ENCODE peak calls at places on chromosomes 11 and 22, in ten cellular contexts. One of them, this sample, is unnamed.

GRCh38 chr11:88398372-88399140 is 61.0 kb upstream of the CTSC start:
- DNase-seq in Caco-2: no peak
- DNase-seq in right atrium auricular region: no peak
- DNase-seq in PC-9: peak
- DNase-seq in upper lobe of left lung: no peak
- DNase-seq in stomach: no peak
- DNase-seq in IMR-90: peak
- DNase-seq in H9: no peak
- DNase-seq in Calu3: no peak
- DNase-seq in uterus: no peak
- DNase-seq in this sample: peak

GRCh38 chr11:76025068-76025467 is 181.2 kb downstream of the WNT11 start:
- DNase-seq in Caco-2: no peak
- DNase-seq in right atrium auricular region: no peak
- DNase-seq in PC-9: no peak
- DNase-seq in upper lobe of left lung: no peak
- DNase-seq in stomach: no peak
- DNase-seq in IMR-90: peak
- DNase-seq in H9: no peak
- DNase-seq in Calu3: no peak
- DNase-seq in uterus: no peak
- DNase-seq in this sample: no peak

GRCh38 chr11:12109591-12110196 is 696 bp upstream of the MICAL2 start:
- DNase-seq in Caco-2: peak
- DNase-seq in right atrium auricular region: no peak
- DNase-seq in PC-9: no peak
- DNase-seq in upper lobe of left lung: peak
- DNase-seq in stomach: no peak
- DNase-seq in IMR-90: no peak
- DNase-seq in H9: no peak
- DNase-seq in Calu3: no peak
- DNase-seq in uterus: no peak
- DNase-seq in this sample: no peak

GRCh38 chr11:71062199-71062598 is 190.2 kb downstream of the SHANK2 start:
- DNase-seq in Caco-2: no peak
- DNase-seq in right atrium auricular region: no peak
- DNase-seq in PC-9: no peak
- DNase-seq in upper lobe of left lung: no peak
- DNase-seq in stomach: no peak
- DNase-seq in IMR-90: no peak
- DNase-seq in H9: no peak
- DNase-seq in Calu3: no peak
- DNase-seq in uterus: no peak
- DNase-seq in this sample: no peak

GRCh38 chr22:36303874-36304273 is 50.9 kb downstream of the APOL1 start:
- DNase-seq in Caco-2: no peak
- DNase-seq in right atrium auricular region: no peak
- DNase-seq in PC-9: peak
- DNase-seq in upper lobe of left lung: peak
- DNase-seq in stomach: peak
- DNase-seq in IMR-90: no peak
- DNase-seq in H9: no peak
- DNase-seq in Calu3: peak
- DNase-seq in uterus: no peak
- DNase-seq in this sample: peak

GRCh38 chr11:2652362-2652761 is 47.4 kb downstream of the KCNQ1OT1 start:
- DNase-seq in Caco-2: no peak
- DNase-seq in right atrium auricular region: no peak
- DNase-seq in PC-9: no peak
- DNase-seq in upper lobe of left lung: no peak
- DNase-seq in stomach: no peak
- DNase-seq in IMR-90: no peak
- DNase-seq in H9: no peak
- DNase-seq in Calu3: no peak
- DNase-seq in uterus: no peak
- DNase-seq in this sample: no peak

GRCh38 chr22:20822240-20822639 is 36.4 kb downstream of the PI4KA start:
- DNase-seq in Caco-2: no peak
- DNase-seq in right atrium auricular region: no peak
- DNase-seq in PC-9: no peak
- DNase-seq in upper lobe of left lung: no peak
- DNase-seq in stomach: no peak
- DNase-seq in IMR-90: no peak
- DNase-seq in H9: no peak
- DNase-seq in Calu3: no peak
- DNase-seq in uterus: no peak
- DNase-seq in this sample: no peak

GRCh38 chr22:40855960-40856512 is 403 bp downstream of the ST13 start:
- DNase-seq in Caco-2: peak
- DNase-seq in right atrium auricular region: no peak
- DNase-seq in PC-9: peak
- DNase-seq in upper lobe of left lung: peak
- DNase-seq in stomach: peak
- DNase-seq in IMR-90: peak
- DNase-seq in H9: peak
- DNase-seq in Calu3: peak
- DNase-seq in uterus: no peak
- DNase-seq in this sample: peak

GRCh38 chr11:90744169-90744568 is 521.3 kb upstream of the CHORDC1 start:
- DNase-seq in Caco-2: no peak
- DNase-seq in right atrium auricular region: no peak
- DNase-seq in PC-9: no peak
- DNase-seq in upper lobe of left lung: no peak
- DNase-seq in stomach: no peak
- DNase-seq in IMR-90: no peak
- DNase-seq in H9: no peak
- DNase-seq in Calu3: no peak
- DNase-seq in uterus: no peak
- DNase-seq in this sample: no peak

GRCh38 chr11:65440831-65441499 is 18.4 kb downstream of the NEAT1 start:
- DNase-seq in Caco-2: no peak
- DNase-seq in right atrium auricular region: peak
- DNase-seq in PC-9: peak
- DNase-seq in upper lobe of left lung: no peak
- DNase-seq in stomach: no peak
- DNase-seq in IMR-90: peak
- DNase-seq in H9: no peak
- DNase-seq in Calu3: no peak
- DNase-seq in uterus: peak
- DNase-seq in this sample: peak
- TF ChIP-seq CTCF in Caco-2: no peak
- TF ChIP-seq CTCF in right atrium auricular region: no peak
- TF ChIP-seq CTCF in PC-9: no peak
- TF ChIP-seq CTCF in upper lobe of left lung: no peak
- TF ChIP-seq CTCF in stomach: no peak
- TF ChIP-seq CTCF in IMR-90: no peak
- TF ChIP-seq CTCF in H9: no peak
- TF ChIP-seq CTCF in Calu3: no peak
- TF ChIP-seq CTCF in uterus: no peak
- TF ChIP-seq CTCF in this sample: no peak

GRCh38 chr22:46262449-46263207 is 515 bp downstream of the PKDREJ start:
- DNase-seq in Caco-2: no peak
- DNase-seq in right atrium auricular region: peak
- DNase-seq in PC-9: no peak
- DNase-seq in upper lobe of left lung: peak
- DNase-seq in stomach: peak
- DNase-seq in IMR-90: peak
- DNase-seq in H9: peak
- DNase-seq in Calu3: no peak
- DNase-seq in uterus: peak
- DNase-seq in this sample: no peak
- TF ChIP-seq CTCF in Caco-2: no peak
- TF ChIP-seq CTCF in right atrium auricular region: peak
- TF ChIP-seq CTCF in PC-9: no peak
- TF ChIP-seq CTCF in upper lobe of left lung: peak
- TF ChIP-seq CTCF in stomach: no peak
- TF ChIP-seq CTCF in IMR-90: peak
- TF ChIP-seq CTCF in H9: peak
- TF ChIP-seq CTCF in Calu3: no peak
- TF ChIP-seq CTCF in uterus: no peak
- TF ChIP-seq CTCF in this sample: no peak

GRCh38 chr11:103202048-103202651 is 92.9 kb downstream of the DYNC2H1 start:
- DNase-seq in Caco-2: no peak
- DNase-seq in right atrium auricular region: no peak
- DNase-seq in PC-9: peak
- DNase-seq in upper lobe of left lung: no peak
- DNase-seq in stomach: no peak
- DNase-seq in IMR-90: peak
- DNase-seq in H9: no peak
- DNase-seq in Calu3: no peak
- DNase-seq in uterus: no peak
- DNase-seq in this sample: peak
- TF ChIP-seq CTCF in Caco-2: peak
- TF ChIP-seq CTCF in right atrium auricular region: peak
- TF ChIP-seq CTCF in PC-9: peak
- TF ChIP-seq CTCF in upper lobe of left lung: no peak
- TF ChIP-seq CTCF in stomach: no peak
- TF ChIP-seq CTCF in IMR-90: peak
- TF ChIP-seq CTCF in H9: peak
- TF ChIP-seq CTCF in Calu3: no peak
- TF ChIP-seq CTCF in uterus: peak
- TF ChIP-seq CTCF in this sample: peak

DNA sequence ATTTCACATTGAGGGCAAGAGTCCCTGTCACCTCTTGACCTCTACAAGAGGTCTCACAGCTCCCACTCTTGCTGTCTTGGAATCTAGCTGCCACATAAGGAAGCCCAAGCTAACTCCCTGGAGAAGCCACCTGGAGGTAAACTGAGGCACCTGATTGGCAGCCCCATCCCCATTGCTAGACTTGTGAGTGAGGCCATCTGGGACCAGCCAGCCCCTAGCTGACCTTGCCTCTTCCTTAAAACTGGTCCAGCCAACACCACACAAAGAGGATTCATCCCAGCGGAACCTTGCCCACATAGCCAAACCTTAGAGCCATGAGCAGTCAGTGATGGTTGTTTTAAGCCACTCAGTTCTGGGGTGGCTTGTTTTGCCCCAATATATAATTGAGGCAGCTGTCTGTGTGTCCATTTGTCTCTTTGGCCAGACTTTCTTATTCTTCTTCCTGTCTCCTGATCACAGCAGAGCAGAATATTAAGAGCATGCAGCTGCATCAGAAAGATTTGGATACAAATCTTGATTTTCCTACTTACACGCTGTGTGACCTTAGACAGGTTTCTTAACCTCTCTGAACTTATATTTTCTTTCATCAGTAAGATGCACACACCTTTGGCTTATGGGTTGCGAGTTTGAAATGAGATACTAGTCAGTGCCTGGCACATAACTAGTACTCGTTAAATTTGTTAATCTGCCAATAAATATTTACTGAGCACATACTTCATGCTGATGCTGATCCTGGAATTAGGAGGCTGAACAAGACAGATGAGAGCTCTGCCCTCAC is 74.4 kb upstream of the TP53I11 start:
- DNase-seq in Caco-2: no peak
- DNase-seq in right atrium auricular region: peak
- DNase-seq in PC-9: no peak
- DNase-seq in upper lobe of left lung: no peak
- DNase-seq in stomach: no peak
- DNase-seq in IMR-90: no peak
- DNase-seq in H9: no peak
- DNase-seq in Calu3: no peak
- DNase-seq in uterus: no peak
- DNase-seq in this sample: no peak
- TF ChIP-seq CTCF in Caco-2: no peak
- TF ChIP-seq CTCF in right atrium auricular region: no peak
- TF ChIP-seq CTCF in PC-9: no peak
- TF ChIP-seq CTCF in upper lobe of left lung: no peak
- TF ChIP-seq CTCF in stomach: no peak
- TF ChIP-seq CTCF in IMR-90: no peak
- TF ChIP-seq CTCF in H9: no peak
- TF ChIP-seq CTCF in Calu3: no peak
- TF ChIP-seq CTCF in uterus: no peak
- TF ChIP-seq CTCF in this sample: no peak

GRCh38 chr11:18522388-18522787 is 4.4 kb downstream of the TSG101 start:
- DNase-seq in Caco-2: no peak
- DNase-seq in right atrium auricular region: no peak
- DNase-seq in PC-9: no peak
- DNase-seq in upper lobe of left lung: no peak
- DNase-seq in stomach: no peak
- DNase-seq in IMR-90: no peak
- DNase-seq in H9: no peak
- DNase-seq in Calu3: peak
- DNase-seq in uterus: no peak
- DNase-seq in this sample: no peak
- TF ChIP-seq CTCF in Caco-2: no peak
- TF ChIP-seq CTCF in right atrium auricular region: no peak
- TF ChIP-seq CTCF in PC-9: peak
- TF ChIP-seq CTCF in upper lobe of left lung: no peak
- TF ChIP-seq CTCF in stomach: no peak
- TF ChIP-seq CTCF in IMR-90: peak
- TF ChIP-seq CTCF in H9: peak
- TF ChIP-seq CTCF in Calu3: peak
- TF ChIP-seq CTCF in uterus: no peak
- TF ChIP-seq CTCF in this sample: no peak

GRCh38 chr11:6303657-6304056 is 16.6 kb downstream of the CAVIN3 start:
- DNase-seq in Caco-2: no peak
- DNase-seq in right atrium auricular region: no peak
- DNase-seq in PC-9: no peak
- DNase-seq in upper lobe of left lung: no peak
- DNase-seq in stomach: no peak
- DNase-seq in IMR-90: no peak
- DNase-seq in H9: peak
- DNase-seq in Calu3: no peak
- DNase-seq in uterus: no peak
- DNase-seq in this sample: no peak

GRCh38 chr11:6300325-6300724 is 20.0 kb downstream of the CAVIN3 start:
- DNase-seq in Caco-2: no peak
- DNase-seq in right atrium auricular region: no peak
- DNase-seq in PC-9: no peak
- DNase-seq in upper lobe of left lung: no peak
- DNase-seq in stomach: no peak
- DNase-seq in IMR-90: peak
- DNase-seq in H9: no peak
- DNase-seq in Calu3: no peak
- DNase-seq in uterus: no peak
- DNase-seq in this sample: no peak

GRCh38 chr11:6301096-6301495 is 19.2 kb downstream of the CAVIN3 start:
- DNase-seq in Caco-2: no peak
- DNase-seq in right atrium auricular region: no peak
- DNase-seq in PC-9: no peak
- DNase-seq in upper lobe of left lung: no peak
- DNase-seq in stomach: no peak
- DNase-seq in IMR-90: no peak
- DNase-seq in H9: no peak
- DNase-seq in Calu3: no peak
- DNase-seq in uterus: no peak
- DNase-seq in this sample: no peak

GRCh38 chr11:6298605-6299004 is 21.7 kb downstream of the CAVIN3 start:
- DNase-seq in Caco-2: peak
- DNase-seq in right atrium auricular region: no peak
- DNase-seq in PC-9: peak
- DNase-seq in upper lobe of left lung: peak
- DNase-seq in stomach: peak
- DNase-seq in IMR-90: no peak
- DNase-seq in H9: peak
- DNase-seq in Calu3: peak
- DNase-seq in uterus: no peak
- DNase-seq in this sample: peak

GRCh38 chr11:6297831-6298230 is 22.5 kb downstream of the CAVIN3 start:
- DNase-seq in Caco-2: no peak
- DNase-seq in right atrium auricular region: no peak
- DNase-seq in PC-9: no peak
- DNase-seq in upper lobe of left lung: no peak
- DNase-seq in stomach: no peak
- DNase-seq in IMR-90: no peak
- DNase-seq in H9: no peak
- DNase-seq in Calu3: no peak
- DNase-seq in uterus: no peak
- DNase-seq in this sample: peak
- TF ChIP-seq CTCF in Caco-2: peak
- TF ChIP-seq CTCF in right atrium auricular region: peak
- TF ChIP-seq CTCF in PC-9: no peak
- TF ChIP-seq CTCF in upper lobe of left lung: no peak
- TF ChIP-seq CTCF in stomach: no peak
- TF ChIP-seq CTCF in IMR-90: peak
- TF ChIP-seq CTCF in H9: peak
- TF ChIP-seq CTCF in Calu3: no peak
- TF ChIP-seq CTCF in uterus: no peak
- TF ChIP-seq CTCF in this sample: peak

This sample was measured in MCF 10A.